ENCODE peak calls at places on chromosome 11, in ten cellular contexts. One of them, this sample, is unnamed.

GRCh38 chr11:35609656-35610055 is 8.6 kb upstream of the FJX1 start:
- DNase-seq in stimulated activated CD4-positive, alpha-beta T cell treated with anti-CD3 and anti-CD28 coated beads, Interleukin-12 subunit alpha, Interleukin-12 subunit beta, amount 100 ng/mL, for 24 hours: no peak
- DNase-seq in AG09319: no peak
- DNase-seq in LoVo: no peak
- DNase-seq in CD8-positive, alpha-beta memory T cell: no peak
- DNase-seq in hepatic stellate cell: no peak
- DNase-seq in GM04504: no peak
- DNase-seq in WERI-Rb-1: no peak
- DNase-seq in Jurkat, Clone E6-1: no peak
- DNase-seq in astrocyte of the cerebellum: no peak
- DNase-seq in this sample: no peak

GRCh38 chr11:121464352-121464946 is 11.7 kb upstream of the SORL1-AS1 start:
- DNase-seq in astrocyte of the cerebellum: peak
- DNase-seq in hepatic stellate cell: peak
- DNase-seq in stimulated activated CD4-positive, alpha-beta T cell treated with anti-CD3 and anti-CD28 coated beads, Interleukin-12 subunit alpha, Interleukin-12 subunit beta, amount 100 ng/mL, for 24 hours: peak
- DNase-seq in WERI-Rb-1: no peak
- DNase-seq in AG09319: no peak
- DNase-seq in GM04504: peak
- DNase-seq in LoVo: peak
- DNase-seq in CD8-positive, alpha-beta memory T cell: peak
- DNase-seq in Jurkat, Clone E6-1: no peak
- DNase-seq in this sample: peak

GRCh38 chr11:85854557-85855340 is 434 bp upstream of the CCDC83 start:
- DNase-seq in AG09319: peak
- DNase-seq in hepatic stellate cell: peak
- DNase-seq in LoVo: peak
- DNase-seq in stimulated activated CD4-positive, alpha-beta T cell treated with anti-CD3 and anti-CD28 coated beads, Interleukin-12 subunit alpha, Interleukin-12 subunit beta, amount 100 ng/mL, for 24 hours: peak
- DNase-seq in CD8-positive, alpha-beta memory T cell: peak
- DNase-seq in GM04504: peak
- DNase-seq in Jurkat, Clone E6-1: peak
- DNase-seq in WERI-Rb-1: peak
- DNase-seq in astrocyte of the cerebellum: peak
- DNase-seq in this sample: peak

GRCh38 chr11:1771700-1772099 is 8.0 kb upstream of the CTSD start:
- DNase-seq in Jurkat, Clone E6-1: no peak
- DNase-seq in hepatic stellate cell: no peak
- DNase-seq in astrocyte of the cerebellum: no peak
- DNase-seq in AG09319: no peak
- DNase-seq in LoVo: no peak
- DNase-seq in CD8-positive, alpha-beta memory T cell: no peak
- DNase-seq in WERI-Rb-1: no peak
- DNase-seq in stimulated activated CD4-positive, alpha-beta T cell treated with anti-CD3 and anti-CD28 coated beads, Interleukin-12 subunit alpha, Interleukin-12 subunit beta, amount 100 ng/mL, for 24 hours: no peak
- DNase-seq in GM04504: no peak
- DNase-seq in this sample: peak

GRCh38 chr11:71434576-71435130 is 13.5 kb downstream of the DHCR7 start:
- DNase-seq in WERI-Rb-1: no peak
- DNase-seq in GM04504: no peak
- DNase-seq in LoVo: no peak
- DNase-seq in hepatic stellate cell: no peak
- DNase-seq in Jurkat, Clone E6-1: no peak
- DNase-seq in AG09319: no peak
- DNase-seq in astrocyte of the cerebellum: no peak
- DNase-seq in stimulated activated CD4-positive, alpha-beta T cell treated with anti-CD3 and anti-CD28 coated beads, Interleukin-12 subunit alpha, Interleukin-12 subunit beta, amount 100 ng/mL, for 24 hours: no peak
- DNase-seq in CD8-positive, alpha-beta memory T cell: no peak
- DNase-seq in this sample: no peak

GRCh38 chr11:48066881-48067800 is 86.8 kb downstream of the PTPRJ start:
- DNase-seq in LoVo: no peak
- DNase-seq in hepatic stellate cell: no peak
- DNase-seq in Jurkat, Clone E6-1: no peak
- DNase-seq in stimulated activated CD4-positive, alpha-beta T cell treated with anti-CD3 and anti-CD28 coated beads, Interleukin-12 subunit alpha, Interleukin-12 subunit beta, amount 100 ng/mL, for 24 hours: no peak
- DNase-seq in AG09319: no peak
- DNase-seq in WERI-Rb-1: no peak
- DNase-seq in CD8-positive, alpha-beta memory T cell: no peak
- DNase-seq in astrocyte of the cerebellum: peak
- DNase-seq in GM04504: no peak
- DNase-seq in this sample: no peak

GRCh38 chr11:111764621-111765020 is 1.6 kb downstream of the PPP2R1B start:
- DNase-seq in stimulated activated CD4-positive, alpha-beta T cell treated with anti-CD3 and anti-CD28 coated beads, Interleukin-12 subunit alpha, Interleukin-12 subunit beta, amount 100 ng/mL, for 24 hours: no peak
- DNase-seq in AG09319: no peak
- DNase-seq in CD8-positive, alpha-beta memory T cell: no peak
- DNase-seq in hepatic stellate cell: peak
- DNase-seq in WERI-Rb-1: no peak
- DNase-seq in Jurkat, Clone E6-1: no peak
- DNase-seq in GM04504: peak
- DNase-seq in astrocyte of the cerebellum: no peak
- DNase-seq in LoVo: no peak
- DNase-seq in this sample: peak

GRCh38 chr11:68042219-68043028 is 3.6 kb downstream of the TCIRG1 start:
- DNase-seq in GM04504: no peak
- DNase-seq in WERI-Rb-1: no peak
- DNase-seq in CD8-positive, alpha-beta memory T cell: no peak
- DNase-seq in LoVo: no peak
- DNase-seq in Jurkat, Clone E6-1: no peak
- DNase-seq in AG09319: no peak
- DNase-seq in astrocyte of the cerebellum: no peak
- DNase-seq in hepatic stellate cell: no peak
- DNase-seq in stimulated activated CD4-positive, alpha-beta T cell treated with anti-CD3 and anti-CD28 coated beads, Interleukin-12 subunit alpha, Interleukin-12 subunit beta, amount 100 ng/mL, for 24 hours: no peak
- DNase-seq in this sample: no peak

GRCh38 chr11:126175261-126175885 is 36.1 kb downstream of the RPUSD4 start:
- DNase-seq in stimulated activated CD4-positive, alpha-beta T cell treated with anti-CD3 and anti-CD28 coated beads, Interleukin-12 subunit alpha, Interleukin-12 subunit beta, amount 100 ng/mL, for 24 hours: no peak
- DNase-seq in CD8-positive, alpha-beta memory T cell: no peak
- DNase-seq in astrocyte of the cerebellum: no peak
- DNase-seq in LoVo: no peak
- DNase-seq in GM04504: peak
- DNase-seq in WERI-Rb-1: no peak
- DNase-seq in hepatic stellate cell: no peak
- DNase-seq in AG09319: no peak
- DNase-seq in Jurkat, Clone E6-1: no peak
- DNase-seq in this sample: no peak

GRCh38 chr11:59680287-59681154 is 11.7 kb upstream of the PATL1 start:
- DNase-seq in Jurkat, Clone E6-1: peak
- DNase-seq in astrocyte of the cerebellum: peak
- DNase-seq in GM04504: peak
- DNase-seq in WERI-Rb-1: peak
- DNase-seq in stimulated activated CD4-positive, alpha-beta T cell treated with anti-CD3 and anti-CD28 coated beads, Interleukin-12 subunit alpha, Interleukin-12 subunit beta, amount 100 ng/mL, for 24 hours: peak
- DNase-seq in AG09319: peak
- DNase-seq in CD8-positive, alpha-beta memory T cell: peak
- DNase-seq in hepatic stellate cell: peak
- DNase-seq in LoVo: peak
- DNase-seq in this sample: peak

This sample was measured in IMR-90.